ENCODE peak calls at places on chromosomes 3 and 15, in six cellular contexts. U is GM12878, X is H1, I is GM12892, Q is HepG2, M is K562. T is an unnamed sample.

GRCh38 chr3:94115482-94115881 is 52.6 kb downstream of the NSUN3 start:
- DNase-seq in Q (no peak), M (peak), U (no peak), I (no peak), X (no peak), T (no peak)

GRCh38 chr3:192284443-192285072 is 442.8 kb downstream of the FGF12 start:
- DNase-seq in X (no peak), Q (peak), M (no peak), I (no peak), U (no peak), T (no peak)

GRCh38 chr15:76998661-76999285 is 3.8 kb downstream of the PSTPIP1 start:
- DNase-seq in X (no peak), I (no peak), Q (no peak), U (no peak), M (no peak), T (no peak)

GRCh38 chr15:90493647-90494046 is 36.1 kb upstream of the CRTC3 start:
- DNase-seq in Q (no peak), M (no peak), U (no peak), X (no peak), I (no peak), T (no peak)

GRCh38 chr3:184459355-184459754 is 79.5 kb downstream of the CHRD start:
- DNase-seq in X (no peak), Q (no peak), U (no peak), I (no peak), M (no peak), T (no peak)

GRCh38 chr3:174477491-174477890 is 381.6 kb upstream of the NAALADL2 start:
- DNase-seq in Q (no peak), X (no peak), I (no peak), U (no peak), M (no peak), T (no peak)

GRCh38 chr3:16768956-16769355 is 115.8 kb upstream of the PLCL2 start:
- DNase-seq in Q (no peak), M (no peak), I (no peak), U (no peak), X (no peak), T (no peak)

GRCh38 chr3:179179979-179180758 is 32.0 kb downstream of the PIK3CA start:
- DNase-seq in I (no peak), M (no peak), Q (no peak), U (no peak), X (no peak), T (no peak)

GRCh38 chr3:32467333-32468070 is 35.1 kb downstream of the CMTM6 start:
- DNase-seq in I (peak), M (peak), U (no peak), X (no peak), Q (no peak), T (peak)

GRCh38 chr3:127428344-127429001 is 140.6 kb upstream of the PRR20G start:
- DNase-seq in U (no peak), M (no peak), X (no peak), Q (no peak), I (no peak), T (no peak)

GRCh38 chr3:170749765-170750477 is 120.1 kb downstream of the RPL22L1 start:
- DNase-seq in M (peak), I (no peak), Q (no peak), U (no peak), X (no peak), T (no peak)

GRCh38 chr15:41284425-41285177 is 47.8 kb downstream of the OIP5 start:
- DNase-seq in Q (peak), M (peak), U (no peak), I (no peak), X (no peak), T (no peak)

GRCh38 chr3:71175722-71176365 is 407.7 kb downstream of the FOXP1 start:
- DNase-seq in U (no peak), X (no peak), I (no peak), Q (no peak), M (no peak), T (no peak)

GRCh38 chr15:28992340-28992864 is 106.6 kb downstream of the APBA2 start:
- DNase-seq in M (no peak), U (no peak), X (no peak), Q (no peak), I (no peak), T (no peak)

GRCh38 chr15:68730491-68731317 is 90.0 kb downstream of the ANP32A start:
- DNase-seq in I (no peak), U (no peak), Q (peak), M (peak), X (peak), T (no peak)

GRCh38 chr3:82265747-82266146 is 504.3 kb upstream of the GBE1 start:
- DNase-seq in Q (no peak), U (no peak), M (no peak), X (no peak), I (no peak), T (no peak)

GRCh38 chr3:156582784-156583183 is 27.9 kb upstream of the SSR3 start:
- DNase-seq in Q (no peak), M (no peak), X (no peak), I (no peak), U (peak), T (no peak)

GRCh38 chr15:50993598-50993997 is 85.1 kb downstream of the AP4E1 start:
- DNase-seq in I (no peak), U (no peak), Q (no peak), M (no peak), X (no peak), T (no peak)

GRCh38 chr3:117600666-117601065 is 891.1 kb downstream of the TUSC7 start:
- DNase-seq in I (no peak), Q (no peak), U (no peak), M (no peak), X (no peak), T (no peak)

GRCh38 chr3:120214161-120214560 is 70.9 kb downstream of the GPR156 start:
- DNase-seq in M (no peak), Q (no peak), U (no peak), X (no peak), I (no peak), T (no peak)

GRCh38 chr3:13137808-13138565 is 64.8 kb upstream of the IQSEC1 start:
- DNase-seq in I (no peak), Q (no peak), M (no peak), U (no peak), X (no peak), T (no peak)

GRCh38 chr3:31929826-31930502 is 51.1 kb downstream of the OSBPL10 start:
- DNase-seq in X (no peak), M (no peak), Q (no peak), I (no peak), U (no peak), T (no peak)

GRCh38 chr3:71062920-71063767 is 520.4 kb downstream of the FOXP1 start:
- DNase-seq in U (no peak), I (no peak), M (peak), Q (no peak), X (no peak), T (no peak)

GRCh38 chr3:126102530-126102951 is 18.6 kb upstream of the SLC41A3 start:
- DNase-seq in X (no peak), U (no peak), I (no peak), Q (no peak), M (no peak), T (no peak)

GRCh38 chr3:53109190-53109589 is 21.0 kb downstream of the RFT1 start:
- DNase-seq in I (no peak), X (no peak), U (no peak), M (no peak), Q (no peak), T (no peak)

GRCh38 chr15:66129561-66129960 is 124.0 kb downstream of the MEGF11 start:
- DNase-seq in M (no peak), X (no peak), Q (no peak), U (no peak), I (no peak), T (no peak)

GRCh38 chr3:151919030-151919328 is 45.5 kb downstream of the SUCNR1 start:
- DNase-seq in Q (no peak), I (no peak), U (no peak), M (no peak), X (no peak), T (no peak)

GRCh38 chr15:74303741-74304309 is 63.6 kb downstream of the CYP11A1 start:
- DNase-seq in U (no peak), M (no peak), Q (no peak), X (no peak), I (no peak), T (no peak)

GRCh38 chr15:74297867-74298266 is 61.7 kb downstream of the CCDC33 start:
- DNase-seq in X (no peak), Q (no peak), M (no peak), I (no peak), U (no peak), T (no peak)

GRCh38 chr15:74301583-74302374 is 65.7 kb downstream of the CCDC33 start:
- DNase-seq in U (no peak), M (no peak), I (no peak), Q (no peak), X (no peak), T (no peak)

GRCh38 chr15:74302821-74303359 is 64.6 kb downstream of the CYP11A1 start:
- DNase-seq in M (peak), Q (peak), U (no peak), X (peak), I (peak), T (peak)

DNA sequence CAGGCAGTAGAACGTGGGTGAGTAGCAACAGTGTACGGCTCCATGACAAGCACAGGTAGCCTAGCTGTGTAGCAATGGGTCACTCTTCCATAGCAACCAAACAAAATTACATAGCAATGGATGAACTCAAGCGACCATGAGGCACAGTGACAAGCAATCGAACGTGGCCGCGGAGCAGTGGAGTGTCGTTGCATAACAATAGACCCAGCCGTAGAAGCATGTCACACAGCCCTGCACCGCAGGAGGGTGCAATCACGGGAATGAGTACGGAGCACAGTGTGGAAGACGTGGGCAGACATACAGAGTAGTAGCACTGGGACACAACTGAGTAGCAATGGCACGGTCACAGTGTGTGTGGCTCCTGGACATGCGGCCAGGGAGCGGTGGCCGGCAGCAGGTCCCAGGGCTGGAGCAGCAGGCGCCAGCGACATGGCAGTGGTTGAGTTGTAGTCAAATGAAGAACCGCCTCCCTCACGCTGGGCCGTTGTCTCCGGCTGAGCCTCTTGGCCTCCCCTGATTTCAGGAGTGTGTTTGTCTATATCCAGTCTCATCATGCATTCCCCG is 64.0 kb downstream of the CCDC33 start:
- DNase-seq in U (no peak), I (no peak), Q (no peak), M (peak), X (no peak), T (no peak)
- TF ChIP-seq POLR2AphosphoS5 in U (no peak), I (no peak), Q (no peak), M (no peak), X (no peak), T (no peak)

DNA sequence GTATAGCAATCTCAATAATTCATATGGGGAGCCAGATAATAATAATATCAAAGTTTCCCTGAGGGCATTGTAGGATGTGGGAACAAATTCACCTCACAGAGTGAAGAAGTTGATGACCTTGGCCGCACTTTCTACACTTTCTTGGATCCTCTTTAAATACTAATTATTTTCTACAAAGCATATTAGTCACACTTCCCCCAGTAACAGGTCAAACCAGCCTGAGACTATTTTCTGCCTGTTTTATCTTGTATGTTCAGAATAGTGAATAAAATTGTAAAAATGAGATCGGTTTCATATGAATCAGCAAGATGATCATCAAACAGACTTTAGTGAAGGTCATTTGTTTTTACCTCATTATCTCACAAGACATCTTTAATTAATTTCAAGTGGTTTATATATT is 2.3 kb upstream of the OR5K3 start:
- DNase-seq in U (no peak), M (no peak), I (no peak), Q (no peak), X (no peak), T (no peak)
- TF ChIP-seq POLR2A in U (no peak), M (no peak), I (no peak), Q (no peak), X (no peak), T (no peak)

DNA sequence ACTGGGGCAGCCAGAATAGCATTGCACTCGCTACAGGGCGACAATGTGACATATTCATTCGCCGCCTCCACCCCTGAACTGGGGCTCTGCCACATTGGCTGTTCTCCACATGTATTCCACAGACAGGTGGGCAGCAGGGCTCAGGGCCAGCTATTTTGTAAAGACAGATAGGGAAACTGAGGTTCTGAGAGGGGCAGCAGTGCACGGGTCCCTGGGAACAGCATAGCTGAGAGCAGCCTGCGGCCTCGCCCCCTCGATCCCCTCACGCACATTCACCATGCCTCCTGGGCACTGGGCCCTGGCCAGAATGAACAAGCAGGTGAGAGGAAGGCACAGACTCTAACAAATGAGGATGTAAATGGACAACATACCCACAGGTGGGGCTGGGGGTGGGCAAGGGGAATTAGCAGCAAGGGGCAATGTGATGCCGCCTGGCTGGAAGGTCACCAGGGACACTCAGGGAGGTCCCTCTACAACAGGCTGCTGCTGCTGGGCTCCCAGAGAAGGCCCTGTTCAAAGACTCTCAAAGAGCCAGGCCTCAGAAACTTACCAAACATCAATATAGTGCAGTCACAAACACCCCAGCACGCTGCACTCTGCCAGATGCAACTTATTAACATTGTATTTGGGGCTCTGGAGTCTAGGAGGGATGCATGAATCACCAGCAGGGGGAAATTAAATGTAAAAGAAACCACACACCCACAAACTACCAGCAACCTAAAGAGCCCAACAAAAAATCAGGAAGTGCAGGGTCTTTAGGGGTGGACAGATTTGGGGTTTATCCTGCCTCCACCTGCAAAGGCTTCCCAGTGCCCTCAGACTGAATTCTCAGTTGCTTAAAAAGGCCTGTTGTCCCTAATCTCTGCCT is 74.8 kb upstream of the SPATA12 start:
- DNase-seq in U (no peak), Q (no peak), I (no peak), X (no peak), M (no peak), T (no peak)
- TF ChIP-seq TAF1 in U (no peak), Q (no peak), I (no peak), X (no peak), M (no peak), T (no peak)

GRCh38 chr3:43034200-43034599 is 55.1 kb downstream of the GASK1A start:
- DNase-seq in X (no peak), U (no peak), Q (no peak), M (no peak), I (no peak), T (no peak)
- TF ChIP-seq POLR2AphosphoS5 in X (no peak), U (no peak), Q (no peak), M (no peak), I (no peak), T (no peak)

GRCh38 chr3:4978259-4978965 is 825 bp upstream of the BHLHE40 start:
- DNase-seq in X (peak), U (peak), I (peak), Q (peak), M (peak), T (peak)
- TF ChIP-seq POLR2A in X (no peak), U (peak), I (peak), Q (peak), M (peak), T (peak)

GRCh38 chr15:31442203-31443090 is 115.8 kb downstream of the KLF13 start:
- DNase-seq in M (no peak), X (no peak), I (no peak), U (no peak), Q (no peak), T (no peak)

GRCh38 chr15:31437686-31438085 is 111.1 kb downstream of the KLF13 start:
- DNase-seq in M (no peak), U (no peak), I (no peak), Q (no peak), X (no peak), T (no peak)

GRCh38 chr15:31440754-31441298 is 114.2 kb downstream of the KLF13 start:
- DNase-seq in Q (no peak), U (no peak), M (no peak), I (no peak), X (no peak), T (no peak)

GRCh38 chr15:31438601-31439265 is 112.1 kb downstream of the KLF13 start:
- DNase-seq in U (no peak), M (no peak), Q (no peak), I (no peak), X (no peak), T (no peak)

DNA sequence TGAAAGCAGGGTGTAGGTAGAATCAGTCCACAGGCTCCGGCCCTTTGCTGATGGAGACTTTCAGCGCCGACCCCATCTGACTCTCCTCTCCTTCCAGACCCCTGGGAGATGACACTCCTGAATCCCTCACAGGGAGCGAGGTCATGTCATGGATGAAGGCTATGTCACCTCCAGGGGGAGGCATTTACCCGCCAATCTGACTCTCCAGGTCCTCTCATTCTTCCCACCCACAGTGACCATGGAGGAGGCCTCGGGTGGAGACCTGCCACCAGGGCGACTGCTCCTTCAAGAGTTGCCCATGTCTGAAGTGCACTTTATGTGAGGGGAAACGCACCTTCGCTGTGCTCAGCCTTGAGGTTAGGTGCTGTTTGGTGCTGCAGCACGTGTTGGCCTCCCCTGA is 112.7 kb downstream of the KLF13 start:
- DNase-seq in U (no peak), I (no peak), X (no peak), Q (peak), M (peak), T (no peak)
- TF ChIP-seq TAF1 in U (no peak), I (no peak), X (no peak), Q (no peak), M (no peak), T (no peak)

GRCh38 chr3:24287728-24288450 is 206.8 kb downstream of the THRB start:
- DNase-seq in I (no peak), Q (no peak), X (no peak), M (no peak), U (no peak), T (no peak)
- TF ChIP-seq POLR2AphosphoS5 in I (no peak), Q (no peak), X (no peak), M (no peak), U (no peak), T (no peak)

GRCh38 chr3:143972495-143973351 is 1.1 kb downstream of the DIPK2A start:
- DNase-seq in I (peak), M (peak), X (peak), Q (peak), U (peak), T (peak)
- TF ChIP-seq POLR2A in I (no peak), M (peak), X (no peak), Q (no peak), U (peak), T (peak)